ENCODE peak calls at places on chromosome 22, in five cellular contexts. One of them, this sample, is unnamed.
A peak's percentile ranks its signal among the peaks of the same experiment; 100 is the strongest.

GRCh38 chr22:35839811-35840739 is 122.4 kb downstream of the APOL5 start:
- DNase-seq in epithelial cell of esophagus: peak; percentile 98
- DNase-seq in CD4-positive, alpha-beta T cell: no peak
- DNase-seq in heart right ventricle: peak; percentile 88
- DNase-seq in astrocyte of the spinal cord: peak; percentile 97
- DNase-seq in this sample: peak; percentile 97

GRCh38 chr22:49310354-49310753 is 517.3 kb downstream of the BRD1 start:
- DNase-seq in astrocyte of the spinal cord: no peak
- DNase-seq in CD4-positive, alpha-beta T cell: no peak
- DNase-seq in epithelial cell of esophagus: no peak
- DNase-seq in heart right ventricle: no peak
- DNase-seq in this sample: no peak

GRCh38 chr22:46347646-46348045 is 12.1 kb downstream of the TRMU start:
- DNase-seq in astrocyte of the spinal cord: no peak
- DNase-seq in epithelial cell of esophagus: no peak
- DNase-seq in heart right ventricle: no peak
- DNase-seq in CD4-positive, alpha-beta T cell: no peak
- DNase-seq in this sample: no peak

GRCh38 chr22:27690596-27690995 is 111.0 kb downstream of the MN1 start:
- DNase-seq in epithelial cell of esophagus: no peak
- DNase-seq in CD4-positive, alpha-beta T cell: no peak
- DNase-seq in heart right ventricle: no peak
- DNase-seq in astrocyte of the spinal cord: no peak
- DNase-seq in this sample: no peak

GRCh38 chr22:40733919-40734318 is 54.6 kb downstream of the MCHR1 start:
- DNase-seq in heart right ventricle: no peak
- DNase-seq in CD4-positive, alpha-beta T cell: no peak
- DNase-seq in astrocyte of the spinal cord: no peak
- DNase-seq in epithelial cell of esophagus: no peak
- DNase-seq in this sample: no peak

GRCh38 chr22:49534386-49534785 is 293.3 kb downstream of the BRD1 start:
- DNase-seq in astrocyte of the spinal cord: no peak
- DNase-seq in heart right ventricle: no peak
- DNase-seq in CD4-positive, alpha-beta T cell: no peak
- DNase-seq in epithelial cell of esophagus: no peak
- DNase-seq in this sample: no peak

GRCh38 chr22:48404801-48405447 is 1422.7 kb downstream of the BRD1 start:
- DNase-seq in astrocyte of the spinal cord: no peak
- DNase-seq in epithelial cell of esophagus: no peak
- DNase-seq in CD4-positive, alpha-beta T cell: no peak
- DNase-seq in heart right ventricle: no peak
- DNase-seq in this sample: no peak

GRCh38 chr22:17443413-17444203 is 74.3 kb downstream of the CECR2 start:
- DNase-seq in CD4-positive, alpha-beta T cell: no peak
- DNase-seq in astrocyte of the spinal cord: peak; percentile 14
- DNase-seq in epithelial cell of esophagus: no peak
- DNase-seq in heart right ventricle: no peak
- DNase-seq in this sample: no peak

GRCh38 chr22:30251661-30252226 is 5.2 kb upstream of the LIF start:
- DNase-seq in CD4-positive, alpha-beta T cell: no peak
- DNase-seq in astrocyte of the spinal cord: peak; percentile 55
- DNase-seq in heart right ventricle: peak; percentile 54
- DNase-seq in epithelial cell of esophagus: peak; percentile 62
- DNase-seq in this sample: peak; percentile 56

GRCh38 chr22:35631597-35631996 is 14.5 kb upstream of the MB start:
- DNase-seq in astrocyte of the spinal cord: peak; percentile 36
- DNase-seq in CD4-positive, alpha-beta T cell: peak; percentile 22
- DNase-seq in epithelial cell of esophagus: peak; percentile 69
- DNase-seq in heart right ventricle: no peak
- DNase-seq in this sample: no peak

GRCh38 chr22:32760815-32761214 is 40.7 kb upstream of the TIMP3 start:
- DNase-seq in CD4-positive, alpha-beta T cell: no peak
- DNase-seq in epithelial cell of esophagus: no peak
- DNase-seq in heart right ventricle: no peak
- DNase-seq in astrocyte of the spinal cord: no peak
- DNase-seq in this sample: no peak

GRCh38 chr22:49295465-49295743 is 532.3 kb downstream of the BRD1 start:
- DNase-seq in astrocyte of the spinal cord: no peak
- DNase-seq in heart right ventricle: no peak
- DNase-seq in CD4-positive, alpha-beta T cell: no peak
- DNase-seq in epithelial cell of esophagus: no peak
- DNase-seq in this sample: no peak

GRCh38 chr22:29635734-29636357 is 32.4 kb downstream of the NF2 start:
- DNase-seq in heart right ventricle: no peak
- DNase-seq in astrocyte of the spinal cord: peak; percentile 72
- DNase-seq in epithelial cell of esophagus: peak; percentile 71
- DNase-seq in CD4-positive, alpha-beta T cell: no peak
- DNase-seq in this sample: peak; percentile 30

GRCh38 chr22:46500201-46500600 is 37.2 kb downstream of the CELSR1 start:
- DNase-seq in CD4-positive, alpha-beta T cell: no peak
- DNase-seq in astrocyte of the spinal cord: no peak
- DNase-seq in heart right ventricle: no peak
- DNase-seq in epithelial cell of esophagus: no peak
- DNase-seq in this sample: no peak

GRCh38 chr22:41908409-41909289 is 6.2 kb downstream of the SHISA8 start:
- DNase-seq in heart right ventricle: no peak
- DNase-seq in epithelial cell of esophagus: no peak
- DNase-seq in astrocyte of the spinal cord: no peak
- DNase-seq in CD4-positive, alpha-beta T cell: no peak
- DNase-seq in this sample: no peak

GRCh38 chr22:30459206-30460052 is 12.4 kb downstream of the SEC14L3 start:
- DNase-seq in CD4-positive, alpha-beta T cell: no peak
- DNase-seq in epithelial cell of esophagus: peak; percentile 58
- DNase-seq in heart right ventricle: no peak
- DNase-seq in astrocyte of the spinal cord: peak; percentile 14
- DNase-seq in this sample: no peak

GRCh38 chr22:18024276-18024939 is at the start of gene MICAL3:
- DNase-seq in astrocyte of the spinal cord: peak; percentile 46
- DNase-seq in epithelial cell of esophagus: peak; percentile 80
- DNase-seq in heart right ventricle: no peak
- DNase-seq in CD4-positive, alpha-beta T cell: peak; percentile 67
- DNase-seq in this sample: peak; percentile 40

DNA sequence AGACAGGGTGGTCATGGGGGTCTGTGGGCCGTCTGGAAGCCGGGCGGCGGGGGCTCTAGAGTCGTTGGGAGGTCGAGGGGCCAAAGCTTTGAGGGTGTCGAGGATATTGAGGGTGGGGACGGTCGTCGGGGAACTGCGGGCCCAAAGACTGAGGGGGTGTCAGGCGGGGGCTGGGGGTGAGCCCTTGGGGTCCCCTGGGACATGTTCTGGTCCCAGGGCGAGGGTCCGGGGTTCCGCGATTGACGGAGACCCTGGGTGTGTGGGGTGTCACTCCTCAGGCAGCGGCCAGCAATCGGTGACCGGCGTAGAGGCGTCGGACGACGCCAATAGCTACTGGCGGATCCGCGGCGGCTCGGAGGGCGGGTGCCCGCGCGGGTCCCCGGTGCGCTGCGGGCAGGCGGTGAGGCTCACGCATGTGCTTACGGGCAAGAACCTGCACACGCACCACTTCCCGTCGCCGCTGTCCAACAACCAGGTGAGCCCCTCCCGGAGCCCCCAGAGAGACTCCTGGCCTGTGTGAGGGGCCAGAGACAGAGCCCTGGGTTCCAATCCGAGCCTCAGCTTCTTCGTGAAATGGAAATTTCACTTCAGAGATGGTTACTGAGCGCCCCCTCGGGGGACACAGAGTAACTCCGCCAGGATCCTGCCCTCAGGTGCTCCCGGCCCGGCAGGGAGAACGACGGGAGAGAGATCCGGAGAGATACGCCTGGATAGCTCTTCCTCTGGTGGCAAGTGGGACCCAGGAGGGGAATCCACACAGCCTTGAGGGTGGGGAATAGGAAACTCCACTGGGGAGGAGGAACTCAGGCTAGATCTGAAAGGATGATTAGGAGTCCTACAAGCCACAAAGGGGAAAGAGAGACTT is 714 bp downstream of the SDF2L1 start:
- DNase-seq in heart right ventricle: no peak
- DNase-seq in epithelial cell of esophagus: peak; percentile 67
- DNase-seq in CD4-positive, alpha-beta T cell: peak; percentile 48
- DNase-seq in astrocyte of the spinal cord: peak; percentile 50
- DNase-seq in this sample: peak; percentile 45
- TF ChIP-seq CTCF in heart right ventricle: peak; percentile 51
- TF ChIP-seq CTCF in epithelial cell of esophagus: peak; percentile 64
- TF ChIP-seq CTCF in CD4-positive, alpha-beta T cell: peak; percentile 75
- TF ChIP-seq CTCF in astrocyte of the spinal cord: peak; percentile 79
- TF ChIP-seq CTCF in this sample: peak; percentile 76

GRCh38 chr22:21104126-21104691 is 58.5 kb downstream of the LRRC74B start:
- DNase-seq in astrocyte of the spinal cord: no peak
- DNase-seq in heart right ventricle: no peak
- DNase-seq in epithelial cell of esophagus: no peak
- DNase-seq in CD4-positive, alpha-beta T cell: no peak
- DNase-seq in this sample: no peak
- TF ChIP-seq CTCF in astrocyte of the spinal cord: no peak
- TF ChIP-seq CTCF in heart right ventricle: no peak
- TF ChIP-seq CTCF in epithelial cell of esophagus: no peak
- TF ChIP-seq CTCF in CD4-positive, alpha-beta T cell: no peak
- TF ChIP-seq CTCF in this sample: peak; percentile 53

GRCh38 chr22:37237371-37238268 is 6.4 kb downstream of the RAC2 start:
- DNase-seq in CD4-positive, alpha-beta T cell: peak; percentile 18
- DNase-seq in epithelial cell of esophagus: no peak
- DNase-seq in heart right ventricle: no peak
- DNase-seq in astrocyte of the spinal cord: peak; percentile 23
- DNase-seq in this sample: no peak

GRCh38 chr22:37239336-37240239 is 4.5 kb downstream of the RAC2 start:
- DNase-seq in epithelial cell of esophagus: no peak
- DNase-seq in astrocyte of the spinal cord: no peak
- DNase-seq in heart right ventricle: no peak
- DNase-seq in CD4-positive, alpha-beta T cell: no peak
- DNase-seq in this sample: no peak

GRCh38 chr22:37234736-37235711 is 9.0 kb downstream of the RAC2 start:
- DNase-seq in astrocyte of the spinal cord: no peak
- DNase-seq in epithelial cell of esophagus: peak; percentile 33
- DNase-seq in CD4-positive, alpha-beta T cell: no peak
- DNase-seq in heart right ventricle: no peak
- DNase-seq in this sample: no peak

GRCh38 chr22:37233751-37234631 is 10.1 kb downstream of the RAC2 start:
- DNase-seq in astrocyte of the spinal cord: no peak
- DNase-seq in heart right ventricle: no peak
- DNase-seq in CD4-positive, alpha-beta T cell: no peak
- DNase-seq in epithelial cell of esophagus: peak; percentile 19
- DNase-seq in this sample: no peak

DNA sequence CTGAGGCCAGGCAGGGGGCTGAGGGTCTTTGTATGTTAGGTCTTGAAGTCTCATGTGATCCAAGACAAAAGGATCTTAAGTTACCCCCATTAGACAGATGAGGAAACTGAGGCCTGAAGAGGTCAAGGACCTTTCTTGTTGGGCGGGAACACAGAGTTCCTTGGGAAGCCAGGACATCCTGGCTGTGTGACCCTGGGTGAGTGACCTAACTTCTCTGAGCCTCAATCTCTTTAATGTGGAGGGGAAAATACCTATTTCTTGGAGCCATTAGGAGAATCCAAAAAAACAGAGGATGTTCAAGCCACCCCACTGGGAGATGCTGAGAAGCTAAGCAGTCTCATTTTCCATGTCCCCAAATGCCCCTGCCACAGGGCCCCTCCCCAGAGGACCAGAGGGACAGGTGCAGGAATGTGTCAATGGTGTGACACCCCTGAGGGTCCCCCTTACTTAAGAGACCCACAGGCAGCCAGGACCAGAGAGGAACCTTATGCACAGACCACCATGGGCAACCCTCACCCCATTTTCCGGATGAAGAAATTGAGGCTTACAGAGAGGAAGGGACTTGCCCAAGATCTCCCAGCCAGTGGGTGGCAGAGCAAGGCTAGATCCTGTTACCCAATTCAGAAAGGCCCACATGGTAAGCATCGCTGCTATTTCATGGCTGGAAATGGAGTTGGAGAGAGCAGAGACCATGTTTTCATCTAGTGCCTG is 8.0 kb downstream of the RAC2 start:
- DNase-seq in CD4-positive, alpha-beta T cell: no peak
- DNase-seq in astrocyte of the spinal cord: no peak
- DNase-seq in heart right ventricle: no peak
- DNase-seq in epithelial cell of esophagus: no peak
- DNase-seq in this sample: no peak
- TF ChIP-seq CTCF in CD4-positive, alpha-beta T cell: no peak
- TF ChIP-seq CTCF in astrocyte of the spinal cord: no peak
- TF ChIP-seq CTCF in heart right ventricle: no peak
- TF ChIP-seq CTCF in epithelial cell of esophagus: no peak
- TF ChIP-seq CTCF in this sample: no peak

GRCh38 chr22:23313791-23314567 is 133.7 kb downstream of the BCR start:
- DNase-seq in epithelial cell of esophagus: no peak
- DNase-seq in CD4-positive, alpha-beta T cell: no peak
- DNase-seq in heart right ventricle: no peak
- DNase-seq in astrocyte of the spinal cord: no peak
- DNase-seq in this sample: no peak

DNA sequence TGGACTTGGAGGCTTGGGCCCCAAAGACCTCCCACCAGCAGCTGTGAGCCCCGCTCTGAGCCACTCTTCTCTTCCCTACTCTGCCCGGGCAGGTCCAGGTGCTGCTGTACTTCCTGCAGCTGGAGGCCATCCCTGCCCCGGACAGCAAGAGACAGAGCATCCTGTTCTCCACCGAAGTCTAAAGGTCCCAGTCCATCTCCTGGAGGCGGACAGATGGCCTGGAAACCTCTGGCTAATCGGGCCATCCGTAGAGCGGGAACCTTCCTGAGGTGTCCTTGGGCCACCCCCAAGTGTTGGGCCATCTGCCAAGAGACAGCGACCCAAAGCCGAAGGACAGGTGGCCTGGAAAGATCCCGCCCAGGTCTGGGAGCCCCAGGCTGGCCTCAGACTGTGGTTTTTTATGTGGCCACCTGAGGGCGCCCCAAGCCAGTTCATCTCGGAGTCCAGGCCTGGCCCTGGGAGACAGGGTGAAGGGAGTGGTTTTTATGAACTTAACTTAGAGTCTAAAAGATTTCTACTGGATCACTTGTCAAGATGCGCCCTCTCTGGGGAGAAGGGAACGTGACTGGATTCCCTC is 135.1 kb downstream of the BCR start:
- DNase-seq in astrocyte of the spinal cord: peak; percentile 76
- DNase-seq in heart right ventricle: peak; percentile 43
- DNase-seq in CD4-positive, alpha-beta T cell: peak; percentile 55
- DNase-seq in epithelial cell of esophagus: peak; percentile 53
- DNase-seq in this sample: peak; percentile 85
- TF ChIP-seq CTCF in astrocyte of the spinal cord: peak; percentile 69
- TF ChIP-seq CTCF in heart right ventricle: peak; percentile 81
- TF ChIP-seq CTCF in CD4-positive, alpha-beta T cell: no peak
- TF ChIP-seq CTCF in epithelial cell of esophagus: peak; percentile 60
- TF ChIP-seq CTCF in this sample: peak; percentile 81

GRCh38 chr22:26377170-26377825 is 51.8 kb upstream of the ASPHD2 start:
- DNase-seq in astrocyte of the spinal cord: no peak
- DNase-seq in CD4-positive, alpha-beta T cell: no peak
- DNase-seq in heart right ventricle: no peak
- DNase-seq in epithelial cell of esophagus: no peak
- DNase-seq in this sample: no peak
- TF ChIP-seq CTCF in astrocyte of the spinal cord: no peak
- TF ChIP-seq CTCF in CD4-positive, alpha-beta T cell: no peak
- TF ChIP-seq CTCF in heart right ventricle: peak; percentile 18
- TF ChIP-seq CTCF in epithelial cell of esophagus: no peak
- TF ChIP-seq CTCF in this sample: no peak

GRCh38 chr22:19902245-19902699 is 39.3 kb upstream of the COMT start:
- DNase-seq in CD4-positive, alpha-beta T cell: no peak
- DNase-seq in heart right ventricle: no peak
- DNase-seq in astrocyte of the spinal cord: no peak
- DNase-seq in epithelial cell of esophagus: no peak
- DNase-seq in this sample: no peak
- TF ChIP-seq CTCF in CD4-positive, alpha-beta T cell: no peak
- TF ChIP-seq CTCF in heart right ventricle: no peak
- TF ChIP-seq CTCF in astrocyte of the spinal cord: no peak
- TF ChIP-seq CTCF in epithelial cell of esophagus: no peak
- TF ChIP-seq CTCF in this sample: no peak

GRCh38 chr22:38964989-38965388 is 7.6 kb downstream of the APOBEC3A start:
- DNase-seq in astrocyte of the spinal cord: no peak
- DNase-seq in CD4-positive, alpha-beta T cell: no peak
- DNase-seq in heart right ventricle: no peak
- DNase-seq in epithelial cell of esophagus: no peak
- DNase-seq in this sample: no peak
- TF ChIP-seq CTCF in astrocyte of the spinal cord: no peak
- TF ChIP-seq CTCF in CD4-positive, alpha-beta T cell: no peak
- TF ChIP-seq CTCF in heart right ventricle: no peak
- TF ChIP-seq CTCF in epithelial cell of esophagus: no peak
- TF ChIP-seq CTCF in this sample: no peak

This sample was measured in HFFc6.